ENCODE peak calls at places on chromosomes 12 and 14, in nine cellular contexts. W, Q, C, Y, T, A, O, F and X are unnamed samples. For H3K4me1, the result is how much of the 10 kb centered on the place peaks cover.

GRCh38 chr14:96592591-96593388 is 90.6 kb downstream of the PAPOLA start:
- DNase-seq in Q (peak), W (peak), Y (peak), F (peak), A (peak), C (no peak), T (peak), O (peak), X (peak)

GRCh38 chr12:94042321-94042720 is 106.1 kb upstream of the PLXNC1 start:
- DNase-seq in F (no peak), O (no peak), T (no peak), A (no peak), Q (no peak), Y (no peak), C (no peak), W (no peak), X (no peak)

GRCh38 chr12:4939418-4940023 is 29.8 kb downstream of the KCNA1 start:
- DNase-seq in Q (no peak), O (no peak), Y (no peak), F (no peak), C (no peak), T (no peak), A (no peak), W (no peak), X (no peak)

GRCh38 chr12:10363922-10364838 is 25.7 kb downstream of the KLRK1 start:
- DNase-seq in A (peak), T (peak), F (peak), O (peak), Y (peak), C (peak), W (peak), Q (peak), X (peak)

GRCh38 chr14:35687335-35687939 is 121.7 kb downstream of the RALGAPA1 start:
- DNase-seq in C (no peak), T (no peak), O (no peak), Y (peak), A (no peak), Q (peak), W (peak), F (peak), X (no peak)

GRCh38 chr14:51419685-51420084 is 179.6 kb downstream of the TMX1 start:
- DNase-seq in Q (no peak), T (no peak), W (no peak), O (no peak), Y (no peak), F (no peak), C (no peak), A (no peak), X (no peak)

GRCh38 chr14:22848391-22849164 is 12.2 kb downstream of the MMP14 start:
- DNase-seq in W (peak), Q (peak), A (no peak), T (peak), F (peak), Y (no peak), O (peak), C (peak), X (peak)

GRCh38 chr14:97414718-97415098 is 617.5 kb downstream of the VRK1 start:
- DNase-seq in A (no peak), Y (no peak), O (no peak), T (no peak), W (no peak), Q (no peak), F (no peak), C (no peak), X (no peak)

GRCh38 chr12:64582111-64582510 is 28.2 kb upstream of the RASSF3 start:
- DNase-seq in O (no peak), Q (no peak), T (no peak), A (no peak), C (no peak), Y (no peak), W (peak), F (no peak), X (no peak)

GRCh38 chr12:64584173-64584555 is 26.1 kb upstream of the RASSF3 start:
- DNase-seq in O (no peak), Q (no peak), F (no peak), C (no peak), W (no peak), A (no peak), T (no peak), Y (no peak), X (no peak)

GRCh38 chr12:64580681-64581080 is 29.6 kb upstream of the RASSF3 start:
- DNase-seq in Y (no peak), A (no peak), T (no peak), F (no peak), O (no peak), C (no peak), Q (peak), W (no peak), X (no peak)

GRCh38 chr12:64583395-64584172 is 26.7 kb upstream of the RASSF3 start:
- DNase-seq in A (no peak), Y (no peak), Q (peak), O (no peak), C (no peak), W (no peak), F (peak), T (no peak), X (no peak)

DNA sequence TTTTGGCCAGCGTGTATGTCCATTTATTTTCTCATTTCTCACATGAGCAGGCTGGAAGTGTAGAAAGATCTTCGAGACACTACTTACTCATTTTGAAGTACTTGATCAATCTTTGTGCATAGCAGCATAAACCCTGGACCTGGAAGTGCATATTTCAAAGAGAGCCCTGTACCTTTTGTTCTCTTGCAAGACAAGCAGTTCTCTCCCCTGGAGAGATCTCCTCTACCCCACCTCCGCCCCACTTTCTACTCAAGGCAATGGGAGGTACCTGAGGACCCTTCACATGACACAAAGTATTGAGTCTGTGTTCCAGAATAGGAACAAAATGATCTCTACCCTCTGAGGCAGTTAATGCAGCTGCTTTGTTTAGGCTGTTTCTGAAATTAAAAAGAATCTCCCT is 27.4 kb upstream of the RASSF3 start:
- DNase-seq in Y (no peak), Q (no peak), A (no peak), W (no peak), F (no peak), C (no peak), T (no peak), O (no peak), X (peak)
- TF ChIP-seq POLR2A in Y (no peak), Q (no peak), A (no peak), W (no peak), F (no peak), C (no peak), T (no peak), O (no peak), X (no peak)

DNA sequence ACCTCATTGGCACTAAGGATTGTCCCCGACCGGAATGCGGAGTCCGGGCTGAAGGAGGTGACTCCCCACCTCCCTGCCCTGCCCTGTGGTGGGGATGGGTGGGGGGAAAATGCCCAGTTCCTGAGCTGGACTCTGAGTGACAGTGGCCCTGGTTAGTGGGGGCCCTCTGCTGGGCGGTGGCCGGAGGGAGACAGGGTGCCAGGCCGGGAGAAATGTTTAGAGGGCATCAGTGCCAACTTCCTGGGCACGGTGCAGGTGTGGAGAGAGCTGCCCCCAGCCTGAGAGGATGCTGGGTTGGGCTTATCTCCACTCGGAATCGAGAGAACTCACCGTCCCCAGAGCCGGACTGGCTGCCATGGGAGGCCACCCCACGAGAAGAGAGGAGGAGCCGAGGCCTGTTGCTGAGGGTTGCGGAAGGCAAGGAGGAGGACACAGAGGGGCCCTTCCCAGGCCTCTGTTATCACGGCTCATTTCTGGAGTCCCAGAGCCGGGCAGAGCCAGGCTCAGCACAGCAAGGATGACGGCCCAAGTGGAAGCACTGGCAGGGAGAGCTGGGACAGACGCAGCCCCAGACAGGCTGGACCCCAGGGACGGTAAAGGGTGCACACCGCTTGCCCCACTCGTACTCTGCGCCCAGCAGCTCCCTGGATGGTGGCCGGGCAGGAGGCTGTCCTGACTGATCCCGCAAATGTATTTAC is 156.7 kb downstream of the KIF26A start:
- DNase-seq in C (peak), T (no peak), Q (no peak), Y (no peak), F (peak), W (no peak), A (peak), O (peak), X (peak)
- H3K4me1 ChIP-seq in C (under half), T (under half), Q (under half), Y (under half), F (under half), W (under half), A (under half), O (under half), X (under half)

DNA sequence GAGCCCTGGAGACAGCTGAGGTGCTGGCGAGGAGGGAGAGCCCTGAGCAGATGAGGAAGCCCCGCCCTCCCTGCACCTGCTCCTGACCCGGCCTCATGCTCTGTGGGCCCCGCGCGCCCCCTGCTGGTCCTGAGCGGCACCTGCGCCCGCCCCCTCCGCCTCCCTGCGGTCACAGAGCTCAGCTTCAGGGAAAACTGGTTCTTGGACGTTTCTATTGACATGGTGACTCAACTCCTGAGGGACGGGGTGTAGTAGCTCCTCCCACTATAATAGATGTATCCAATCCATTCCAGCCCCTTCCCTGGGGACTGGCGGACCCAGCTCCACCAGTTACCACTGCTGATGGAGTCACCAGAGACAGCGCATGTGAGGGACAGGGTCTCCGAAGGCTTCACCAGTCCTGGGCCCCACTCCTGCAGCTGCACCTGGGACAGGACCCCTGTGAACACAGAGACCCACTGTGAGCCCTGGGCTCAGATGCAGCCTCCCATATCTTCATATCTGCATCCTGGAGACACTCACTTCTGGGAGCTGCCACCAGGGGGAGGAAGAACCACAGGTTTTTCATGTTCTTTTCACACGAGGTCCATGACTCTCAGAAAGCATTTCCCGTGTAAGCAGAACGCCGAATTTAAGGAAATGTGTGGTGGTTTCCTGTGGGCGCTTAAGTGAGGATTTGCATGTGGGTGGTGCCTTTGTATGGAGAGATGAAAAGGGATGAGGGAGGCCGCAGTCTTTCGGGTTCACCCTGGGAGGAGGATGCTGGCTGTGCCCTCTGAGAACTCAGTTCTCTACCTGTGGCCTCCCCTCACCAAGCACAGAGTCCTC is 1346.5 kb downstream of the TMEM121 start:
- DNase-seq in O (peak), Q (no peak), Y (peak), C (peak), A (peak), F (peak), T (peak), W (peak), X (peak)
- TF ChIP-seq CTCF in O (peak), Q (no peak), Y (peak), C (no peak), A (peak), F (peak), T (peak), W (peak), X (peak)

GRCh38 chr14:67532606-67532997 is 488 bp upstream of the PLEKHH1 start:
- DNase-seq in C (no peak), F (no peak), T (no peak), O (no peak), W (no peak), Q (no peak), Y (no peak), A (no peak), X (no peak)

GRCh38 chr14:67533754-67534085 is 630 bp downstream of the PLEKHH1 start:
- DNase-seq in A (no peak), C (no peak), Q (no peak), W (no peak), T (no peak), Y (no peak), F (peak), O (no peak), X (no peak)

GRCh38 chr14:67536087-67536486 is 3.0 kb downstream of the PLEKHH1 start:
- DNase-seq in T (no peak), Q (no peak), O (no peak), A (no peak), W (no peak), C (no peak), Y (no peak), F (no peak), X (no peak)

GRCh38 chr14:67529947-67530935 is 2.8 kb upstream of the PLEKHH1 start:
- DNase-seq in C (no peak), T (no peak), O (no peak), Q (no peak), W (no peak), F (no peak), A (no peak), Y (no peak), X (no peak)

GRCh38 chr14:67532998-67533753 is at the start of gene PLEKHH1:
- DNase-seq in Q (peak), O (peak), C (peak), T (peak), F (peak), W (peak), Y (peak), A (peak), X (peak)
- TF ChIP-seq POLR2A in Q (no peak), O (peak), C (no peak), T (no peak), F (peak), W (peak), Y (peak), A (peak), X (peak)

GRCh38 chr12:68868043-68868790 is 60.2 kb downstream of the MDM2 start:
- DNase-seq in W (no peak), Y (no peak), O (no peak), C (no peak), A (no peak), F (no peak), T (no peak), Q (no peak), X (no peak)
- H3K4me1 ChIP-seq in W (under half), Y (under half), O (under half), C (under half), A (under half), F (under half), T (under half), Q (under half), X (under half)

GRCh38 chr14:27557445-27557844 is 959.6 kb upstream of the NOVA1 start:
- DNase-seq in Q (no peak), T (no peak), W (no peak), F (no peak), C (no peak), O (no peak), A (no peak), Y (no peak), X (no peak)

GRCh38 chr14:27553820-27554219 is 956.0 kb upstream of the NOVA1 start:
- DNase-seq in T (no peak), Y (no peak), F (no peak), C (no peak), W (no peak), A (no peak), Q (no peak), O (no peak), X (no peak)
- TF ChIP-seq CTCF in T (no peak), Y (no peak), F (no peak), C (no peak), W (no peak), A (no peak), Q (no peak), O (no peak), X (no peak)

GRCh38 chr12:56257491-56258067 is 605 bp downstream of the ANKRD52 start:
- DNase-seq in Q (peak), C (no peak), A (no peak), O (no peak), Y (peak), T (no peak), F (no peak), W (peak), X (no peak)
- TF ChIP-seq POLR2A in Q (no peak), C (no peak), A (no peak), O (no peak), Y (no peak), T (no peak), F (no peak), W (no peak), X (no peak)

GRCh38 chr12:108788076-108788782 is 56.9 kb upstream of the CORO1C start:
- DNase-seq in T (no peak), Q (no peak), O (peak), W (no peak), A (no peak), C (no peak), Y (no peak), F (no peak), X (no peak)
- H3K4me1 ChIP-seq in T (under half), Q (under half), O (half or more), W (under half), A (under half), C (under half), Y (under half), F (under half), X (under half)

DNA sequence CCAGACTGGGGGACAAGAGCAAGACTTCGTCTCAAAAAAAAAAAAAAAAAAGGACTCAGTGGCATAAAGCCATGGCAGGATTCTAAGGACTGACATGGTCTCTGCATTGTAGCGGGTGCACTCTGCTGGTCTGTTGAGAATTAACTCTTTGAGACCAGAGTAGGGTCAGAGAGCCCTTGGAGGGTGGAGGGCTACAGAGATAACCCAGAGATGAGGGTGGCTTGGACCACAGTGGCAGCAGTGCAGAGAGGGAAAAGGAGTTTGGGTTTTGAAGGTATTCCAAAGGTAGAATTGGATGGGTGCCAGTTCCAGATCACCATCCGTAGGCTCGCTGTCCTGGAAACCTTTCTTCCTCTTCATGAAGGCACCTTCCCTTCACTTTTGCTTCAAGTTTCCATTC is 14.3 kb upstream of the DYNC1H1 start:
- DNase-seq in F (no peak), A (no peak), W (no peak), O (no peak), Q (no peak), T (no peak), Y (no peak), C (no peak), X (no peak)
- TF ChIP-seq CTCF in F (no peak), A (no peak), W (no peak), O (no peak), Q (no peak), T (no peak), Y (no peak), C (no peak), X (no peak)